ENCODE peak calls at places on chromosome 4, in eight cellular contexts. One of them, this sample, is unnamed.

GRCh38 chr4:26150948-26151347 is 169.9 kb upstream of the RBPJ start:
- DNase-seq in esophagus muscularis mucosa: no peak
- DNase-seq in H9: no peak
- DNase-seq in CD4-positive, alpha-beta T cell: no peak
- DNase-seq in stomach: no peak
- DNase-seq in transverse colon: no peak
- DNase-seq in suprapubic skin: no peak
- DNase-seq in GM23248: peak
- DNase-seq in this sample: no peak

GRCh38 chr4:122728781-122729330 is 3.6 kb upstream of the BBS12 start:
- DNase-seq in esophagus muscularis mucosa: no peak
- DNase-seq in GM23248: peak
- DNase-seq in H9: no peak
- DNase-seq in CD4-positive, alpha-beta T cell: no peak
- DNase-seq in transverse colon: no peak
- DNase-seq in stomach: no peak
- DNase-seq in suprapubic skin: no peak
- DNase-seq in this sample: no peak

GRCh38 chr4:78313754-78314120 is 237.8 kb upstream of the ANXA3 start:
- DNase-seq in transverse colon: no peak
- DNase-seq in GM23248: no peak
- DNase-seq in stomach: no peak
- DNase-seq in suprapubic skin: no peak
- DNase-seq in esophagus muscularis mucosa: no peak
- DNase-seq in CD4-positive, alpha-beta T cell: no peak
- DNase-seq in H9: no peak
- DNase-seq in this sample: no peak

GRCh38 chr4:122731676-122732075 is 828 bp upstream of the BBS12 start:
- DNase-seq in GM23248: no peak
- DNase-seq in CD4-positive, alpha-beta T cell: no peak
- DNase-seq in stomach: no peak
- DNase-seq in H9: no peak
- DNase-seq in suprapubic skin: no peak
- DNase-seq in transverse colon: no peak
- DNase-seq in esophagus muscularis mucosa: no peak
- DNase-seq in this sample: no peak

GRCh38 chr4:25031077-25031606 is 396 bp upstream of the LGI2 start:
- DNase-seq in GM23248: peak
- DNase-seq in suprapubic skin: no peak
- DNase-seq in stomach: no peak
- DNase-seq in esophagus muscularis mucosa: no peak
- DNase-seq in H9: peak
- DNase-seq in transverse colon: peak
- DNase-seq in CD4-positive, alpha-beta T cell: no peak
- DNase-seq in this sample: peak

GRCh38 chr4:166277851-166278250 is 404.8 kb downstream of the TLL1 start:
- DNase-seq in transverse colon: no peak
- DNase-seq in GM23248: no peak
- DNase-seq in stomach: no peak
- DNase-seq in esophagus muscularis mucosa: no peak
- DNase-seq in CD4-positive, alpha-beta T cell: no peak
- DNase-seq in H9: no peak
- DNase-seq in suprapubic skin: no peak
- DNase-seq in this sample: no peak

GRCh38 chr4:42281324-42282020 is 115.8 kb upstream of the SHISA3 start:
- DNase-seq in esophagus muscularis mucosa: no peak
- DNase-seq in stomach: no peak
- DNase-seq in suprapubic skin: no peak
- DNase-seq in CD4-positive, alpha-beta T cell: no peak
- DNase-seq in GM23248: no peak
- DNase-seq in H9: no peak
- DNase-seq in transverse colon: no peak
- DNase-seq in this sample: no peak

GRCh38 chr4:112099701-112100289 is 45.5 kb upstream of the FAM241A start:
- DNase-seq in stomach: no peak
- DNase-seq in suprapubic skin: no peak
- DNase-seq in esophagus muscularis mucosa: no peak
- DNase-seq in CD4-positive, alpha-beta T cell: no peak
- DNase-seq in H9: no peak
- DNase-seq in transverse colon: no peak
- DNase-seq in GM23248: peak
- DNase-seq in this sample: no peak

GRCh38 chr4:152972821-152973613 is 36.9 kb downstream of the FHDC1 start:
- DNase-seq in CD4-positive, alpha-beta T cell: no peak
- DNase-seq in suprapubic skin: no peak
- DNase-seq in transverse colon: no peak
- DNase-seq in GM23248: peak
- DNase-seq in H9: peak
- DNase-seq in stomach: no peak
- DNase-seq in esophagus muscularis mucosa: no peak
- DNase-seq in this sample: no peak

GRCh38 chr4:158333820-158334219 is 123.5 kb downstream of the TMEM144 start:
- DNase-seq in stomach: no peak
- DNase-seq in transverse colon: no peak
- DNase-seq in esophagus muscularis mucosa: no peak
- DNase-seq in H9: no peak
- DNase-seq in GM23248: no peak
- DNase-seq in CD4-positive, alpha-beta T cell: no peak
- DNase-seq in suprapubic skin: no peak
- DNase-seq in this sample: no peak

GRCh38 chr4:108834787-108835384 is 72.0 kb upstream of the ETNPPL start:
- DNase-seq in stomach: no peak
- DNase-seq in H9: no peak
- DNase-seq in GM23248: peak
- DNase-seq in suprapubic skin: no peak
- DNase-seq in transverse colon: no peak
- DNase-seq in esophagus muscularis mucosa: no peak
- DNase-seq in CD4-positive, alpha-beta T cell: no peak
- DNase-seq in this sample: no peak

GRCh38 chr4:125322363-125322730 is 7.6 kb downstream of the FAT4 start:
- DNase-seq in suprapubic skin: no peak
- DNase-seq in transverse colon: no peak
- DNase-seq in stomach: no peak
- DNase-seq in GM23248: peak
- DNase-seq in H9: no peak
- DNase-seq in esophagus muscularis mucosa: no peak
- DNase-seq in CD4-positive, alpha-beta T cell: no peak
- DNase-seq in this sample: no peak

GRCh38 chr4:75673027-75673958 is at the start of gene G3BP2:
- DNase-seq in stomach: peak
- DNase-seq in suprapubic skin: peak
- DNase-seq in transverse colon: peak
- DNase-seq in CD4-positive, alpha-beta T cell: peak
- DNase-seq in GM23248: peak
- DNase-seq in esophagus muscularis mucosa: peak
- DNase-seq in H9: peak
- DNase-seq in this sample: peak

GRCh38 chr4:149031399-149031798 is 589.2 kb upstream of the NR3C2 start:
- DNase-seq in esophagus muscularis mucosa: no peak
- DNase-seq in transverse colon: no peak
- DNase-seq in CD4-positive, alpha-beta T cell: no peak
- DNase-seq in suprapubic skin: no peak
- DNase-seq in stomach: no peak
- DNase-seq in GM23248: peak
- DNase-seq in H9: no peak
- DNase-seq in this sample: no peak

GRCh38 chr4:40046311-40046980 is 10.2 kb upstream of the N4BP2 start:
- DNase-seq in transverse colon: peak
- DNase-seq in stomach: peak
- DNase-seq in H9: no peak
- DNase-seq in CD4-positive, alpha-beta T cell: no peak
- DNase-seq in suprapubic skin: no peak
- DNase-seq in esophagus muscularis mucosa: no peak
- DNase-seq in GM23248: peak
- DNase-seq in this sample: no peak

GRCh38 chr4:11543710-11544109 is 115.0 kb upstream of the HS3ST1 start:
- DNase-seq in esophagus muscularis mucosa: no peak
- DNase-seq in H9: no peak
- DNase-seq in suprapubic skin: no peak
- DNase-seq in stomach: no peak
- DNase-seq in CD4-positive, alpha-beta T cell: no peak
- DNase-seq in GM23248: no peak
- DNase-seq in transverse colon: no peak
- DNase-seq in this sample: no peak

GRCh38 chr4:182938213-182938645 is 21.0 kb upstream of the DCTD start:
- DNase-seq in H9: peak
- DNase-seq in esophagus muscularis mucosa: no peak
- DNase-seq in GM23248: peak
- DNase-seq in stomach: peak
- DNase-seq in suprapubic skin: peak
- DNase-seq in CD4-positive, alpha-beta T cell: peak
- DNase-seq in transverse colon: peak
- DNase-seq in this sample: peak

GRCh38 chr4:144295286-144295995 is 154.9 kb upstream of the GYPA start:
- DNase-seq in suprapubic skin: no peak
- DNase-seq in stomach: no peak
- DNase-seq in CD4-positive, alpha-beta T cell: no peak
- DNase-seq in GM23248: no peak
- DNase-seq in esophagus muscularis mucosa: no peak
- DNase-seq in transverse colon: no peak
- DNase-seq in H9: no peak
- DNase-seq in this sample: no peak

GRCh38 chr4:152935138-152935537 is 985 bp upstream of the FHDC1 start:
- DNase-seq in H9: peak
- DNase-seq in CD4-positive, alpha-beta T cell: no peak
- DNase-seq in GM23248: no peak
- DNase-seq in suprapubic skin: no peak
- DNase-seq in transverse colon: peak
- DNase-seq in stomach: peak
- DNase-seq in esophagus muscularis mucosa: no peak
- DNase-seq in this sample: peak

GRCh38 chr4:112284662-112285411 is 867 bp downstream of the TIFA start:
- DNase-seq in stomach: no peak
- DNase-seq in GM23248: peak
- DNase-seq in esophagus muscularis mucosa: no peak
- DNase-seq in H9: no peak
- DNase-seq in suprapubic skin: no peak
- DNase-seq in transverse colon: peak
- DNase-seq in CD4-positive, alpha-beta T cell: no peak
- DNase-seq in this sample: no peak

GRCh38 chr4:101801957-101802356 is 11.4 kb downstream of the BANK1 start:
- DNase-seq in H9: no peak
- DNase-seq in stomach: no peak
- DNase-seq in suprapubic skin: no peak
- DNase-seq in CD4-positive, alpha-beta T cell: no peak
- DNase-seq in esophagus muscularis mucosa: no peak
- DNase-seq in GM23248: no peak
- DNase-seq in transverse colon: no peak
- DNase-seq in this sample: no peak

GRCh38 chr4:141155586-141155985 is 22.3 kb upstream of the RNF150 start:
- DNase-seq in esophagus muscularis mucosa: no peak
- DNase-seq in suprapubic skin: no peak
- DNase-seq in stomach: no peak
- DNase-seq in transverse colon: no peak
- DNase-seq in CD4-positive, alpha-beta T cell: no peak
- DNase-seq in GM23248: peak
- DNase-seq in H9: no peak
- DNase-seq in this sample: no peak

DNA sequence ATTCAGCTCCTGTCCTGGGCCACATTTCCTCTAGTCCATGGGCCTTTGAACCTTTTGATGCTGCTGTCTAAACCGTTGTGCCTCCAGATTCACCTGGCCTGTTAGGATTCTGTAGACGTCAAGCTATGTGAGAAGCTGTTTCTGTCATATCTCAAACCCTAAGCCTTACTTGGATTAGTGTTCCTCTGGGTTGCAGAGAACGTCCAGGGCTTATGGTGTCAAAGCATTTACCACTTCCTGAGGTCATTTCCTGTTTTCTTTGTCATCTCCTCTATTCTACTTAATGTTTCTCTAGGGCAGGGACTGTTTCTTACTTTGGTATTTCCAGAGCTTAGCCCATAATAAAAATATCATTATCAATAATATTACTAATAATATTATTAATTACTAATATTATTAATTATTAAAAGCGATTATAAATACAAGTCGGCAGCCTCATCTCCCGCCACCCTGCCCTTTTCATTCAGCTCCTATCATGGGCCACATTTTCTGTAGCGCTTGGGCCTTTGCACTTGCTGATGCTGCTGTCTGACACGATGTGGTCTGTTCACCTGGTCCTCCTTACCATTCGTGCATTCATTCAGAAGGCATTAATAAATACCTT is 19.1 kb downstream of the PRIMPOL start:
- DNase-seq in transverse colon: no peak
- DNase-seq in GM23248: no peak
- DNase-seq in H9: no peak
- DNase-seq in esophagus muscularis mucosa: no peak
- DNase-seq in CD4-positive, alpha-beta T cell: no peak
- DNase-seq in suprapubic skin: no peak
- DNase-seq in stomach: no peak
- DNase-seq in this sample: no peak
- H3K27ac ChIP-seq in transverse colon: peak
- H3K27ac ChIP-seq in GM23248: no peak
- H3K27ac ChIP-seq in H9: no peak
- H3K27ac ChIP-seq in esophagus muscularis mucosa: no peak
- H3K27ac ChIP-seq in CD4-positive, alpha-beta T cell: no peak
- H3K27ac ChIP-seq in suprapubic skin: peak
- H3K27ac ChIP-seq in stomach: peak
- H3K27ac ChIP-seq in this sample: no peak

DNA sequence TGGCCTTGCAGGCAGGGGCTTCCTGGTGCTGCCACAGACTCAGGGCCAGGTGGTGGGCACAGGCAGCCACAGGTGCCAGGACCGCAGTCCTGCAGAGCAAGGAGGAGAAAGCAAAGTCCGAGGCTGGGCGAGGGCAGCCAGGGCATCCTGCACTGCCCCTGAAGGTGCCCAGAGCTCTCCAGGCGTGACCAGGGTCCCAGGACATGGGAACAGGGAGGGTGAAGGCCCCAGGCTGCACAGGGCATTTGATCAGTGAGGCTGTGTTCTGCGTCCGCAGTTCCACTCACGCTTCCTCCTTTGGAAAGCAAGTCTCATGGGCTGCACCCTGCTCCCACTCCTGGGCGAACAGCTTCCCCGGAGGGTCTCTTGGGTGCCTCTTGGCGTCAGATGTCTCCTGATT is 3.0 kb downstream of the SH3TC1 start:
- DNase-seq in H9: no peak
- DNase-seq in suprapubic skin: no peak
- DNase-seq in stomach: no peak
- DNase-seq in CD4-positive, alpha-beta T cell: no peak
- DNase-seq in esophagus muscularis mucosa: no peak
- DNase-seq in GM23248: no peak
- DNase-seq in transverse colon: no peak
- DNase-seq in this sample: no peak
- H3K27ac ChIP-seq in H9: no peak
- H3K27ac ChIP-seq in suprapubic skin: no peak
- H3K27ac ChIP-seq in stomach: peak
- H3K27ac ChIP-seq in CD4-positive, alpha-beta T cell: no peak
- H3K27ac ChIP-seq in esophagus muscularis mucosa: no peak
- H3K27ac ChIP-seq in GM23248: no peak
- H3K27ac ChIP-seq in transverse colon: no peak
- H3K27ac ChIP-seq in this sample: no peak

GRCh38 chr4:74410272-74410671 is 34.7 kb upstream of the AREG start:
- DNase-seq in H9: no peak
- DNase-seq in suprapubic skin: no peak
- DNase-seq in GM23248: peak
- DNase-seq in stomach: no peak
- DNase-seq in CD4-positive, alpha-beta T cell: no peak
- DNase-seq in transverse colon: no peak
- DNase-seq in esophagus muscularis mucosa: no peak
- DNase-seq in this sample: no peak
- H3K27ac ChIP-seq in H9: no peak
- H3K27ac ChIP-seq in suprapubic skin: no peak
- H3K27ac ChIP-seq in GM23248: peak
- H3K27ac ChIP-seq in stomach: no peak
- H3K27ac ChIP-seq in CD4-positive, alpha-beta T cell: no peak
- H3K27ac ChIP-seq in transverse colon: no peak
- H3K27ac ChIP-seq in esophagus muscularis mucosa: no peak
- H3K27ac ChIP-seq in this sample: no peak

GRCh38 chr4:121358473-121358872 is 22.3 kb downstream of the QRFPR start:
- DNase-seq in transverse colon: no peak
- DNase-seq in esophagus muscularis mucosa: no peak
- DNase-seq in suprapubic skin: no peak
- DNase-seq in CD4-positive, alpha-beta T cell: no peak
- DNase-seq in stomach: no peak
- DNase-seq in H9: no peak
- DNase-seq in GM23248: peak
- DNase-seq in this sample: no peak
- H3K27ac ChIP-seq in transverse colon: no peak
- H3K27ac ChIP-seq in esophagus muscularis mucosa: no peak
- H3K27ac ChIP-seq in suprapubic skin: no peak
- H3K27ac ChIP-seq in CD4-positive, alpha-beta T cell: no peak
- H3K27ac ChIP-seq in stomach: no peak
- H3K27ac ChIP-seq in H9: no peak
- H3K27ac ChIP-seq in GM23248: no peak
- H3K27ac ChIP-seq in this sample: no peak

This sample was measured in pancreas.